ENCODE peak calls at places on chromosomes 6 and 20, in nine cellular contexts. U, Q, X, M, S, I, W, Z and T are unnamed samples.

GRCh38 chr6:150898390-150899170 is 33.1 kb downstream of the MTHFD1L start:
- DNase-seq in I (no peak), Z (no peak), S (peak), M (no peak), W (no peak), X (peak), U (peak), Q (no peak), T (no peak)

GRCh38 chr20:11373391-11373790 is 544.3 kb upstream of the BTBD3 start:
- DNase-seq in X (no peak), I (no peak), M (no peak), U (peak), Z (no peak), S (peak), W (no peak), Q (no peak), T (no peak)

GRCh38 chr6:143333749-143334520 is 116.6 kb downstream of the ADAT2 start:
- DNase-seq in W (no peak), U (no peak), X (no peak), S (no peak), Z (no peak), Q (no peak), M (no peak), I (no peak), T (peak)

GRCh38 chr20:61520761-61521460 is 268.9 kb downstream of the CDH4 start:
- DNase-seq in S (peak), U (peak), W (no peak), M (peak), Q (no peak), X (peak), Z (peak), I (no peak), T (no peak)

GRCh38 chr6:6556738-6557503 is 31.6 kb upstream of the LY86 start:
- DNase-seq in Q (peak), S (peak), X (peak), U (peak), I (no peak), M (no peak), W (no peak), Z (no peak), T (peak)

GRCh38 chr20:36305602-36306556 is at the start of gene DLGAP4:
- DNase-seq in Z (no peak), I (no peak), W (no peak), S (no peak), M (no peak), U (no peak), X (no peak), Q (no peak), T (no peak)

GRCh38 chr6:88455317-88455716 is 289.2 kb upstream of the CNR1 start:
- DNase-seq in Z (no peak), I (no peak), M (no peak), W (no peak), X (no peak), Q (no peak), U (no peak), S (no peak), T (no peak)

GRCh38 chr6:29763491-29764289 is 40.5 kb downstream of the HLA-F start:
- DNase-seq in M (no peak), W (no peak), U (peak), Q (no peak), X (peak), I (no peak), S (peak), Z (peak), T (peak)

GRCh38 chr20:19706463-19706862 is 51.6 kb upstream of the RIN2 start:
- DNase-seq in S (no peak), M (no peak), Q (no peak), U (no peak), Z (no peak), X (no peak), I (no peak), W (no peak), T (no peak)

GRCh38 chr20:43571310-43571709 is 12.5 kb downstream of the SGK2 start:
- DNase-seq in X (no peak), I (no peak), U (no peak), S (no peak), Z (no peak), Q (no peak), W (no peak), M (peak), T (no peak)

GRCh38 chr6:8027965-8028651 is 36.1 kb downstream of the BLOC1S5 start:
- DNase-seq in M (no peak), W (no peak), X (peak), Q (no peak), S (peak), U (peak), I (no peak), Z (no peak), T (no peak)

GRCh38 chr20:5908981-5909380 is 41.4 kb downstream of the TRMT6 start:
- DNase-seq in U (no peak), Q (no peak), W (no peak), Z (no peak), S (peak), I (no peak), X (no peak), M (no peak), T (no peak)

GRCh38 chr20:38581013-38581412 is at the start of gene ADIG:
- DNase-seq in U (no peak), Z (no peak), I (no peak), Q (no peak), X (no peak), S (no peak), W (no peak), M (no peak), T (peak)

GRCh38 chr6:97186416-97186999 is 96.5 kb downstream of the MMS22L start:
- DNase-seq in U (peak), W (peak), X (peak), Z (peak), S (peak), Q (peak), I (no peak), M (peak), T (peak)

GRCh38 chr6:97195117-97195516 is 87.9 kb downstream of the MMS22L start:
- DNase-seq in U (peak), X (peak), W (peak), Q (no peak), M (no peak), Z (no peak), I (no peak), S (peak), T (no peak)

GRCh38 chr6:97187951-97188350 is 95.1 kb downstream of the MMS22L start:
- DNase-seq in S (no peak), Q (no peak), I (no peak), Z (no peak), M (no peak), X (no peak), U (peak), W (no peak), T (no peak)

DNA sequence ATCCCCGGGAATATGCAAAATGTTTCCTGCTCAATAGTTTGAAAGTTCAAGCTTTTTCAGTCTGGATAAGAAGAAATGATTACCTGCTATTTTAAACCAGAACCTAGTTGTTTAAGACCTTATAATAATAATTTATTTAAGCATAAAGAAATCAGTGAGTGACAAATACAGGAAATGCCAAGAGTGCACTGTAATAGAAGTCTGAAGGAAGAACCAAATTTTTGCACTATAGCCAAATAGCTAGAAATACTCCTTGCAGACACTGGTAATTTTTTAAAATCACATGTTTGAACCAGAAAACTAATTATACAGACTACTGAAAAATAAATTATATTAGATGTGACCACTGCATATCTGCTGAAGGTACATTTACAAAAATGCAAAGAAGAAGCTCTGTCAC is 93.2 kb downstream of the MMS22L start:
- DNase-seq in X (peak), Q (no peak), M (no peak), W (no peak), S (peak), I (no peak), U (peak), Z (no peak), T (peak)
- H3K4me3 ChIP-seq in X (no peak), Q (no peak), M (no peak), W (no peak), S (no peak), I (no peak), U (no peak), Z (no peak), T (no peak)

GRCh38 chr6:84576029-84576428 is 188.4 kb downstream of the TBX18 start:
- DNase-seq in Q (no peak), I (no peak), X (no peak), Z (no peak), M (no peak), U (no peak), W (no peak), S (no peak), T (no peak)

GRCh38 chr6:84579404-84579803 is 185.0 kb downstream of the TBX18 start:
- DNase-seq in S (no peak), U (no peak), X (no peak), Q (no peak), I (no peak), W (no peak), Z (no peak), M (no peak), T (no peak)

GRCh38 chr6:84582997-84583396 is 181.4 kb downstream of the TBX18 start:
- DNase-seq in M (no peak), W (no peak), U (peak), S (no peak), Z (no peak), X (peak), Q (no peak), I (no peak), T (no peak)

GRCh38 chr6:84583784-84584183 is 180.6 kb downstream of the TBX18 start:
- DNase-seq in Z (no peak), S (no peak), I (no peak), Q (no peak), U (no peak), M (no peak), X (no peak), W (no peak), T (no peak)

DNA sequence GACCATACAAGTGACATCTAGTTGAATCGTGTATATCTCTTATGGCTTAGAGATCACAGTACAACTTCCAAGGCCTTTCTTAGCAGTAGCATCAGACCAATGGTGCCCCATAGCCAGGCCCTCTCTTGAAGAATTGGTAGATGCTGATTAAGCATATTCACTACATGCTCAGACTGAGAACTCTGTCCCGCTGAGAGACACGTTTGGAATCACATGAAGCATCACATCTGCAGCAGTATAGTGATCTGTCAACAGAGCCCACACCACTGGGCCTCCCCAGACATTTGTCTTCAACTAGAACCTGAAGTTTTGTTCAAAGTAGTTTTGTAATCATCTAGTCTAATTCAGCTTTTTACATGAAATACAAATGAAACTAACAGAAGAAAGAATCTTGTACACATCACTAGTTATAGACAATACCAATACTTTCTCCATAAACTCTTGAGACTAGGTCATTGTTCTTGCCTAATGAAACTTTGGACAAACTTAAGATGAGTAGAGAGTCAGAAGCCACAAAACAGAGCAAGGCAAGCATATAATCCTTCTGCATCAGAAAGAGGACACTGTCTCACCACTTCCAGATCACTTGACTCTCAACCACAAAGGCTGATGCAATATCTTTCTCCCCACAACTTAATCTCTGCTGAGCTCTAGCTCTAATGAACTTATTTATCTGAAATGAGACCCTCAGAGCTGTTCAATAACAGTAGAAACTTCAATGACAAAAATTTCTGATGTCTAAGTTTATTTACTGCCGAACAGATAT is 182.7 kb downstream of the TBX18 start:
- DNase-seq in U (peak), Z (no peak), M (no peak), X (peak), Q (no peak), S (peak), I (no peak), W (no peak), T (peak)
- H3K4me3 ChIP-seq in U (no peak), Z (no peak), M (no peak), X (no peak), Q (no peak), S (no peak), I (no peak), W (no peak), T (no peak)

GRCh38 chr6:53192590-53193232 is 44.1 kb upstream of the GCM1 start:
- DNase-seq in M (no peak), Q (no peak), S (peak), Z (no peak), X (no peak), I (no peak), W (peak), U (no peak), T (peak)

GRCh38 chr6:53189554-53189953 is 40.9 kb upstream of the GCM1 start:
- DNase-seq in X (peak), W (no peak), S (peak), U (peak), Z (no peak), I (no peak), Q (no peak), M (no peak), T (no peak)

GRCh38 chr6:53188840-53189232 is 40.2 kb upstream of the GCM1 start:
- DNase-seq in U (no peak), X (no peak), Q (no peak), M (no peak), I (no peak), Z (no peak), W (no peak), S (no peak), T (no peak)
- H3K4me3 ChIP-seq in U (no peak), X (no peak), Q (no peak), M (no peak), I (no peak), Z (no peak), W (no peak), S (no peak), T (no peak)

GRCh38 chr20:33871362-33871761 is 60.2 kb downstream of the CHMP4B start:
- DNase-seq in U (peak), Q (no peak), X (peak), M (no peak), S (peak), Z (no peak), W (peak), I (no peak), T (no peak)
- H3K4me3 ChIP-seq in U (peak), Q (no peak), X (no peak), M (peak), S (peak), Z (no peak), W (peak), I (peak), T (no peak)

GRCh38 chr20:32247957-32248497 is 29.4 kb upstream of the KIF3B start:
- DNase-seq in W (no peak), Z (no peak), S (no peak), M (peak), I (no peak), Q (no peak), U (no peak), X (no peak), T (no peak)

GRCh38 chr20:32252189-32252588 is 25.3 kb upstream of the KIF3B start:
- DNase-seq in M (peak), Q (no peak), U (no peak), I (no peak), S (no peak), X (no peak), W (no peak), Z (no peak), T (no peak)

GRCh38 chr20:32244959-32245358 is 32.5 kb upstream of the KIF3B start:
- DNase-seq in X (no peak), Q (no peak), Z (no peak), I (no peak), M (peak), W (no peak), S (no peak), U (no peak), T (no peak)

GRCh38 chr20:32251470-32251869 is 26.0 kb upstream of the KIF3B start:
- DNase-seq in I (no peak), U (no peak), Z (no peak), M (peak), X (no peak), W (no peak), S (no peak), Q (no peak), T (no peak)

DNA sequence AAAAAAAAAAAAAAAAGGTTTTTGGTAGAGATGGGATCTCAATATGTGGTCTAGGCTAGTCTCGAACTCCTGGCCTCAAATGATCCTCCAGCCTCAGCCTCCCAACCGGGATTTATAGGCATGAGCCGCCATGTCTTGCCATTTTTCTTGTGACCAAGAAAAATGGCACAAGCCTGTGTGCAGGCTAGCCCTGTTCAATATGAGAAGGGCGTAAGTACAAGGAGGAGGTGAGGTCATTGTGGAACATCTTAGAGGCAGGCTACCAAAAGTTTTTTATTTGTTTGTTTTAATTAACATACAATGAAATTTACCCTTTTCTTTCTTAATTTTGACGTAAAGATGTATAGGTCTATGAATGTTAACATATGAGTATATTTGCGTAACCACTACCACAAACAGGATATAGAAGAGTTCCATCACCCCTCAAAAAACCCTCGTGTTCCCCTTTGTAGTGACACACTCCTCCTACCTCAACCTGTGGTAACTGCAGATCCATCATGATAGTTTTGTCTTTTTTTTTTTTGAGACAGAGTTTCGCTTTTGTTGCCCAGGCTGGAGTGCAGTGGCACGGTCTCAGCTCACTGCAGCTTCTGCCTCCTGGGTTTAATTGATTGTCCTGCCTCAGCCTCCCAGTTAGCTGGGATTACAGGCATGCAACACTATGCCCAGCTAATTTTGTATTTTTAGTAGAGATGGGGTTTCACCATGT is 28.3 kb upstream of the KIF3B start:
- DNase-seq in Q (peak), S (no peak), W (no peak), X (no peak), U (no peak), M (peak), Z (no peak), I (no peak), T (no peak)
- H3K4me3 ChIP-seq in Q (peak), S (no peak), W (no peak), X (no peak), U (no peak), M (no peak), Z (no peak), I (no peak), T (no peak)

GRCh38 chr6:139640453-139640852 is 266.0 kb upstream of the CITED2 start:
- DNase-seq in U (no peak), M (no peak), Z (no peak), Q (no peak), I (no peak), X (no peak), S (peak), W (no peak), T (no peak)
- H3K4me3 ChIP-seq in U (no peak), M (no peak), Z (no peak), Q (no peak), I (no peak), X (no peak), S (no peak), W (no peak), T (no peak)

GRCh38 chr6:134434019-134434949 is 116.4 kb upstream of the SGK1 start:
- DNase-seq in W (no peak), Z (no peak), I (no peak), M (no peak), U (no peak), X (no peak), S (no peak), Q (no peak), T (no peak)

GRCh38 chr6:134435814-134436280 is 117.9 kb upstream of the SGK1 start:
- DNase-seq in Q (no peak), X (no peak), I (no peak), W (no peak), U (no peak), M (no peak), Z (no peak), S (no peak), T (no peak)

GRCh38 chr6:134437376-134437775 is 119.5 kb upstream of the SGK1 start:
- DNase-seq in Z (no peak), U (peak), S (peak), I (no peak), X (peak), Q (no peak), W (no peak), M (no peak), T (peak)

GRCh38 chr6:134436950-134437349 is 119.0 kb upstream of the SGK1 start:
- DNase-seq in X (peak), S (peak), U (peak), M (no peak), I (no peak), Q (no peak), W (no peak), Z (no peak), T (peak)

GRCh38 chr6:134436281-134436815 is 118.4 kb upstream of the SGK1 start:
- DNase-seq in U (peak), M (no peak), I (peak), S (peak), Q (no peak), Z (peak), X (peak), W (no peak), T (peak)
- H3K4me3 ChIP-seq in U (peak), M (no peak), I (no peak), S (peak), Q (peak), Z (no peak), X (no peak), W (no peak), T (peak)

GRCh38 chr6:25279748-25280616 is 808 bp downstream of the CARMIL1 start:
- DNase-seq in X (no peak), W (peak), Z (no peak), Q (no peak), M (no peak), S (no peak), U (peak), I (no peak), T (no peak)

GRCh38 chr6:25278914-25279747 is at the start of gene CARMIL1:
- DNase-seq in M (peak), Q (peak), X (peak), W (peak), I (peak), Z (no peak), U (peak), S (peak), T (peak)

GRCh38 chr6:25278557-25278913 is 639 bp upstream of the CARMIL1 start:
- DNase-seq in X (no peak), I (no peak), W (no peak), Z (no peak), U (no peak), M (no peak), Q (no peak), S (no peak), T (no peak)

GRCh38 chr6:25277857-25278256 is 1.3 kb upstream of the CARMIL1 start:
- DNase-seq in M (no peak), S (no peak), Q (no peak), W (no peak), X (no peak), Z (no peak), U (peak), I (no peak), T (no peak)

DNA sequence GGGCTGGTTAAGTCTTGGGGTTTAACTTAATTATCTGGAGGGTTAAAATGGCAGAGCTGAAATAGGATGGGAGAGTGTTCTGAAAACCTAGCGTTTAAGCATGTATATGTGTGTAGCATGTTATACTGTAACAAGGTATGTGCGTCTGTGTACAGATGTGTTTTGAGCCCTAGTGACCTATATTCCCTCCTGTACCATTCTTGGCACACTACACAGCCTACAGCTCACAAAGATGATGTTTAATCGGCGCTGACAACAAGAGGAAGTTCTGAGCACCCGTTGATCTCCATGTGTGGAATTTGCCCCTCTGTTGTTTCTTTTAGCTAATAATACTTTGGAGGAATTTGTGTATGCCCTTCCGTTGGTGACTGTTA is 1.4 kb downstream of the CARMIL1 start:
- DNase-seq in X (no peak), Q (no peak), I (no peak), S (peak), M (no peak), W (no peak), U (peak), Z (no peak), T (peak)
- H3K4me3 ChIP-seq in X (peak), Q (no peak), I (peak), S (peak), M (peak), W (peak), U (peak), Z (peak), T (peak)